ENCODE peak calls at places on chromosome 2, in ten cellular contexts. I is choroid plexus epithelial cell, E is HFF-Myc, X is heart left ventricle, R is BJ, J is NT2/D1, F is sigmoid colon, Y is fibroblast of mammary gland, D is right lobe of liver, B is cardiac muscle cell. T is an unnamed sample.

GRCh38 chr2:27710640-27711430 is 47.1 kb downstream of the SLC4A1AP start:
- DNase-seq in R (no peak), B (no peak), Y (no peak), F (no peak), E (no peak), D (no peak), I (peak), X (no peak), J (no peak), T (no peak)

GRCh38 chr2:102235491-102235890 is 48.7 kb downstream of the IL1RL2 start:
- DNase-seq in X (no peak), D (no peak), E (no peak), R (no peak), J (no peak), B (peak), F (no peak), Y (peak), I (peak), T (peak)

GRCh38 chr2:31219131-31219969 is 2.0 kb upstream of the CAPN14 start:
- DNase-seq in Y (no peak), E (no peak), D (no peak), F (no peak), B (no peak), J (no peak), I (no peak), R (no peak), X (no peak), T (no peak)

GRCh38 chr2:204840504-204840903 is 295.2 kb downstream of the PARD3B start:
- DNase-seq in J (no peak), E (no peak), Y (no peak), D (no peak), R (no peak), B (no peak), X (no peak), I (no peak), F (no peak), T (no peak)

GRCh38 chr2:163734911-163735691 is 707 bp downstream of the FIGN start:
- DNase-seq in D (no peak), X (no peak), J (no peak), E (no peak), I (peak), B (peak), F (no peak), R (no peak), Y (peak), T (no peak)

GRCh38 chr2:61988462-61989366 is 83.2 kb downstream of the COMMD1 start:
- DNase-seq in B (no peak), J (no peak), Y (peak), X (no peak), R (no peak), E (peak), F (no peak), I (peak), D (no peak), T (no peak)

GRCh38 chr2:219506802-219507554 is 7.3 kb upstream of the ASIC4 start:
- DNase-seq in J (no peak), Y (no peak), D (no peak), R (no peak), E (no peak), B (no peak), X (no peak), F (no peak), I (no peak), T (no peak)

GRCh38 chr2:174247474-174248186 is 702 bp downstream of the OLA1 start:
- DNase-seq in D (peak), E (peak), B (no peak), X (no peak), F (peak), Y (peak), I (peak), R (no peak), J (no peak), T (no peak)

GRCh38 chr2:20578895-20579825 is 71.7 kb downstream of the HS1BP3 start:
- DNase-seq in Y (peak), I (peak), X (peak), E (peak), D (peak), B (peak), J (peak), R (peak), F (peak), T (peak)

GRCh38 chr2:201118957-201119848 is 3.2 kb downstream of the CFLAR start:
- DNase-seq in D (no peak), R (no peak), X (no peak), I (peak), E (no peak), F (no peak), J (no peak), B (peak), Y (peak), T (no peak)

GRCh38 chr2:25274868-25275574 is 66.7 kb downstream of the DNMT3A start:
- DNase-seq in I (no peak), Y (peak), X (peak), F (peak), D (peak), B (no peak), J (no peak), E (no peak), R (no peak), T (no peak)

GRCh38 chr2:52386433-52386832 is 1354.5 kb upstream of the NRXN1 start:
- DNase-seq in D (no peak), Y (no peak), F (no peak), B (no peak), R (no peak), I (no peak), E (no peak), X (no peak), J (no peak), T (no peak)

GRCh38 chr2:208489687-208490086 is 83.1 kb downstream of the PTH2R start:
- DNase-seq in B (no peak), E (no peak), I (no peak), F (no peak), R (no peak), Y (no peak), X (no peak), D (no peak), J (no peak), T (no peak)

GRCh38 chr2:108820439-108820838 is 33.9 kb downstream of the CCDC138 start:
- DNase-seq in R (no peak), E (no peak), B (no peak), F (no peak), J (no peak), Y (no peak), X (no peak), D (no peak), I (no peak), T (no peak)

GRCh38 chr2:118050386-118050785 is 36.5 kb upstream of the CCDC93 start:
- DNase-seq in Y (no peak), E (no peak), X (no peak), B (no peak), I (no peak), F (no peak), J (no peak), R (no peak), D (no peak), T (no peak)

GRCh38 chr2:138767101-138767500 is 13.1 kb downstream of the NXPH2 start:
- DNase-seq in X (no peak), E (no peak), D (no peak), I (no peak), F (no peak), R (no peak), Y (peak), J (no peak), B (no peak), T (no peak)

GRCh38 chr2:102245266-102246151 is 58.7 kb downstream of the IL1RL2 start:
- DNase-seq in E (no peak), R (peak), F (no peak), J (no peak), B (no peak), X (no peak), I (peak), Y (peak), D (no peak), T (no peak)

GRCh38 chr2:171958475-171958874 is 36.2 kb downstream of the HAT1 start:
- DNase-seq in B (no peak), F (no peak), D (no peak), E (no peak), R (peak), Y (peak), J (no peak), X (no peak), I (peak), T (no peak)

GRCh38 chr2:146370821-146371220 is 1474.0 kb upstream of the ACVR2A start:
- DNase-seq in Y (no peak), X (no peak), I (peak), J (no peak), D (no peak), B (no peak), E (no peak), F (no peak), R (peak), T (no peak)

GRCh38 chr2:74525717-74526648 is at the start of gene DQX1:
- DNase-seq in R (no peak), I (peak), D (no peak), J (no peak), B (no peak), E (no peak), F (no peak), X (no peak), Y (peak), T (peak)

GRCh38 chr2:162161634-162162033 is 9.6 kb upstream of the GCG start:
- DNase-seq in D (no peak), B (no peak), F (no peak), R (no peak), Y (no peak), E (no peak), I (no peak), X (no peak), J (no peak), T (no peak)

GRCh38 chr2:190409616-190410015 is 1.5 kb downstream of the MFSD6 start:
- DNase-seq in D (no peak), B (no peak), I (no peak), J (no peak), X (no peak), Y (no peak), E (no peak), F (no peak), R (no peak), T (no peak)

GRCh38 chr2:163255086-163255485 is 416.5 kb upstream of the KCNH7 start:
- DNase-seq in F (no peak), B (no peak), X (no peak), Y (no peak), E (no peak), I (peak), R (no peak), D (no peak), J (no peak), T (no peak)

GRCh38 chr2:175957845-175958244 is 44.2 kb downstream of the LNPK start:
- DNase-seq in Y (no peak), R (no peak), F (no peak), D (no peak), E (no peak), J (peak), B (no peak), I (no peak), X (no peak), T (peak)

GRCh38 chr2:38159171-38159570 is 83.2 kb upstream of the CYP1B1 start:
- DNase-seq in D (no peak), X (no peak), Y (no peak), F (no peak), I (peak), E (no peak), J (no peak), B (no peak), R (no peak), T (no peak)

GRCh38 chr2:21424375-21424774 is 300.6 kb downstream of the TDRD15 start:
- DNase-seq in D (peak), B (no peak), R (no peak), J (no peak), Y (no peak), E (no peak), I (no peak), F (no peak), X (peak), T (no peak)

GRCh38 chr2:38581193-38582147 is 21.3 kb downstream of the HNRNPLL start:
- DNase-seq in B (peak), I (peak), Y (peak), J (peak), E (peak), X (peak), F (no peak), D (no peak), R (no peak), T (no peak)

GRCh38 chr2:239824866-239825704 is 200.1 kb downstream of the NDUFA10 start:
- DNase-seq in Y (no peak), D (no peak), F (peak), I (no peak), J (no peak), X (no peak), E (no peak), B (no peak), R (no peak), T (peak)

GRCh38 chr2:39107156-39107555 is 13.7 kb downstream of the SOS1 start:
- DNase-seq in Y (peak), J (no peak), D (no peak), F (no peak), B (peak), R (no peak), I (peak), X (no peak), E (no peak), T (no peak)

GRCh38 chr2:198490748-198491147 is 686.4 kb downstream of the PLCL1 start:
- DNase-seq in R (no peak), E (no peak), I (no peak), D (no peak), Y (no peak), J (no peak), B (no peak), F (no peak), X (no peak), T (no peak)

GRCh38 chr2:27961997-27962396 is 71.5 kb downstream of the BABAM2 start:
- DNase-seq in E (no peak), D (no peak), F (no peak), Y (peak), R (no peak), X (no peak), I (no peak), B (no peak), J (no peak), T (no peak)

GRCh38 chr2:166126014-166126639 is 1.7 kb downstream of the SCN1A start:
- DNase-seq in X (no peak), F (no peak), Y (peak), D (no peak), E (no peak), J (no peak), B (no peak), I (peak), R (peak), T (no peak)

GRCh38 chr2:100610381-100610831 is 47.6 kb downstream of the PDCL3 start:
- DNase-seq in Y (peak), I (peak), F (peak), B (peak), X (peak), D (peak), R (no peak), J (peak), E (no peak), T (peak)

GRCh38 chr2:62654423-62654791 is 51.1 kb upstream of the EHBP1 start:
- DNase-seq in B (no peak), R (no peak), X (no peak), D (no peak), F (no peak), Y (no peak), E (no peak), I (peak), J (no peak), T (no peak)

GRCh38 chr2:228102949-228103348 is 78.5 kb downstream of the SPHKAP start:
- DNase-seq in X (no peak), R (no peak), J (no peak), F (no peak), E (no peak), D (no peak), B (no peak), Y (no peak), I (no peak), T (no peak)

GRCh38 chr2:221517362-221518121 is 54.6 kb downstream of the EPHA4 start:
- DNase-seq in X (no peak), B (no peak), F (no peak), E (peak), R (peak), J (no peak), Y (peak), I (no peak), D (no peak), T (peak)

GRCh38 chr2:159753797-159754196 is 41.5 kb downstream of the MARCHF7 start:
- DNase-seq in B (no peak), R (no peak), D (no peak), F (no peak), Y (no peak), X (no peak), J (no peak), I (no peak), E (no peak), T (no peak)

GRCh38 chr2:212451786-212452200 is 86.8 kb downstream of the ERBB4 start:
- DNase-seq in B (peak), E (no peak), D (no peak), R (peak), X (no peak), J (no peak), F (no peak), Y (peak), I (peak), T (no peak)

GRCh38 chr2:42848726-42849290 is 56.4 kb upstream of the HAAO start:
- DNase-seq in D (no peak), R (no peak), B (no peak), X (no peak), E (no peak), F (no peak), I (no peak), J (no peak), Y (no peak), T (peak)
- H3K4me3 ChIP-seq in D (no peak), R (no peak), B (no peak), X (no peak), E (no peak), F (no peak), I (no peak), J (no peak), Y (no peak), T (no peak)

GRCh38 chr2:637406-637776 is 39.8 kb downstream of the TMEM18 start:
- DNase-seq in E (no peak), D (no peak), B (no peak), Y (no peak), J (no peak), R (no peak), F (peak), X (no peak), I (no peak), T (no peak)

GRCh38 chr2:634670-635395 is 42.4 kb downstream of the TMEM18 start:
- DNase-seq in I (no peak), B (no peak), R (no peak), F (peak), E (no peak), J (no peak), Y (no peak), X (no peak), D (no peak), T (no peak)

GRCh38 chr2:636151-636621 is 41.0 kb downstream of the TMEM18 start:
- DNase-seq in J (no peak), E (no peak), F (peak), Y (no peak), X (no peak), R (no peak), B (no peak), D (no peak), I (no peak), T (peak)

GRCh38 chr2:637804-638203 is 39.4 kb downstream of the TMEM18 start:
- DNase-seq in E (no peak), J (no peak), Y (no peak), R (no peak), B (no peak), I (no peak), F (no peak), X (no peak), D (no peak), T (no peak)

GRCh38 chr2:636649-637405 is 40.4 kb downstream of the TMEM18 start:
- DNase-seq in B (peak), E (peak), R (peak), J (peak), Y (peak), I (peak), F (peak), D (peak), X (peak), T (peak)
- H3K4me3 ChIP-seq in B (no peak), E (no peak), R (peak), J (no peak), Y (no peak), I (peak), F (no peak), D (peak), X (peak), T (no peak)

GRCh38 chr2:232547991-232548390 is 2.4 kb downstream of the TIGD1 start:
- DNase-seq in D (no peak), J (no peak), F (no peak), B (no peak), E (no peak), R (no peak), I (no peak), Y (no peak), X (no peak), T (no peak)

GRCh38 chr2:232549655-232550350 is 554 bp downstream of the TIGD1 start:
- DNase-seq in B (no peak), J (no peak), R (no peak), X (no peak), F (no peak), I (peak), E (no peak), D (no peak), Y (peak), T (no peak)

GRCh38 chr2:232550351-232551261 is at the start of the genes EIF4E2 and TIGD1:
- DNase-seq in B (peak), E (peak), X (peak), R (peak), J (peak), I (peak), D (peak), F (peak), Y (peak), T (peak)

GRCh38 chr2:232551289-232551688 is 800 bp downstream of the EIF4E2 start:
- DNase-seq in I (no peak), Y (no peak), X (no peak), D (no peak), F (no peak), R (peak), J (no peak), E (no peak), B (no peak), T (no peak)

GRCh38 chr2:232551776-232552175 is 1.3 kb downstream of the EIF4E2 start:
- DNase-seq in R (no peak), X (no peak), Y (no peak), I (no peak), D (no peak), E (no peak), J (no peak), B (no peak), F (no peak), T (no peak)
- H3K4me3 ChIP-seq in R (peak), X (peak), Y (peak), I (peak), D (peak), E (peak), J (peak), B (peak), F (no peak), T (peak)

DNA sequence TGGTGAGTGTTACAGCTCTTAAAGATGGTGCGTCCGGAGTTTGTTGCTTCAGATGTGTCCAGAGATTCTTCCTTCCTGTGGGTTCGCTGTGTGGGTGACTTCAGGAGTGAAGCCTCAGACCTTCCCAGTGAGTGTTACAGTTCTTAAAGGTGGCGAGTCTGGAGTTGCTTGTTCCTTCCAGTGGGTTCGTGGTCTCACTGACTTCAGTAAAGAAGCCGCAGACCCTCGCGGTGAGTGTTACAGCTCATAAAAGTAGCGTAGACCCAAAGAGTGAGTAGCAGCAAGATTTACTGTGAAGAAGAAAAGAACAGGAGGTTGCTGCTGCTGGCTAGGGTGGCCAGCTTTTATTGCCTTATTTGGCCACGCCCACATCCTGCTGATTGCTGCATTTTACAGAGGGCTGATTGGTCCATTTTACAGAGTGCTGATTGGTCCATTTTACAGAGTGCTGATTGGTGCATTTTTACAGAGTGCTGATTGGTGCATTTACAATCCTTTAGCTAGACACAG is 34.0 kb upstream of the SPTBN1 start:
- DNase-seq in D (no peak), E (no peak), J (no peak), I (no peak), B (no peak), Y (no peak), R (no peak), X (no peak), F (no peak), T (no peak)
- H3K4me3 ChIP-seq in D (no peak), E (no peak), J (no peak), I (no peak), B (no peak), Y (no peak), R (no peak), X (no peak), F (no peak), T (no peak)

T was measured in spleen.